ENCODE peak calls at places on chromosomes 1 and 21, in seven cellular contexts. T is heart right ventricle, Y is GM12865, W is sigmoid colon, I is fibroblast of lung, R is foreskin fibroblast, S is astrocyte of the spinal cord. F is an unnamed sample.

GRCh38 chr1:234620786-234621468 is 10.9 kb upstream of the IRF2BP2 start:
- DNase-seq in T (no peak), Y (no peak), W (no peak), I (no peak), R (no peak), S (no peak), F (no peak)

GRCh38 chr1:221331263-221332183 is 410.4 kb downstream of the DUSP10 start:
- DNase-seq in T (no peak), Y (no peak), W (no peak), I (no peak), R (no peak), S (no peak), F (no peak)

GRCh38 chr1:155131285-155131684 is 3.6 kb downstream of the EFNA1 start:
- DNase-seq in T (peak), Y (no peak), W (peak), I (no peak), R (no peak), S (no peak), F (no peak)

GRCh38 chr21:25107708-25108107 is 499.6 kb downstream of the MRPL39 start:
- DNase-seq in T (no peak), Y (no peak), W (no peak), I (peak), R (peak), S (peak), F (peak)

GRCh38 chr1:157292809-157293564 is 154.8 kb upstream of the ETV3 start:
- DNase-seq in T (no peak), Y (no peak), W (no peak), I (no peak), R (no peak), S (no peak), F (no peak)

GRCh38 chr1:65421341-65422174 is 1.1 kb downstream of the LEPR start:
- DNase-seq in T (no peak), Y (peak), W (no peak), I (no peak), R (no peak), S (no peak), F (no peak)

GRCh38 chr21:25985990-25986389 is 184.6 kb downstream of the APP start:
- DNase-seq in T (no peak), Y (no peak), W (no peak), I (no peak), R (no peak), S (no peak), F (no peak)

GRCh38 chr1:169631249-169631648 is 1.3 kb upstream of the SELP start:
- DNase-seq in T (no peak), Y (no peak), W (no peak), I (no peak), R (no peak), S (no peak), F (no peak)

GRCh38 chr1:177586429-177586828 is 383.4 kb downstream of the SEC16B start:
- DNase-seq in T (no peak), Y (no peak), W (no peak), I (peak), R (peak), S (peak), F (peak)

GRCh38 chr1:110880708-110881374 is 7.9 kb downstream of the CD53 start:
- DNase-seq in T (no peak), Y (peak), W (no peak), I (no peak), R (no peak), S (no peak), F (no peak)

GRCh38 chr1:212290608-212291007 is 5.4 kb downstream of the PPP2R5A start:
- DNase-seq in T (no peak), Y (no peak), W (no peak), I (no peak), R (no peak), S (no peak), F (no peak)

GRCh38 chr1:13799502-13800283 is 99.7 kb downstream of the PRDM2 start:
- DNase-seq in T (no peak), Y (no peak), W (no peak), I (no peak), R (no peak), S (no peak), F (no peak)

GRCh38 chr1:22053861-22054770 is 1.6 kb downstream of the CDC42 start:
- DNase-seq in T (no peak), Y (peak), W (no peak), I (no peak), R (no peak), S (no peak), F (peak)

GRCh38 chr1:216793303-216793702 is 70.1 kb upstream of the ESRRG start:
- DNase-seq in T (no peak), Y (peak), W (no peak), I (no peak), R (no peak), S (no peak), F (no peak)

GRCh38 chr1:98556521-98557158 is 104.9 kb upstream of the SNX7 start:
- DNase-seq in T (no peak), Y (peak), W (no peak), I (peak), R (no peak), S (peak), F (peak)

GRCh38 chr1:20496241-20496661 is 10.2 kb upstream of the CAMK2N1 start:
- DNase-seq in T (no peak), Y (peak), W (no peak), I (no peak), R (peak), S (peak), F (peak)

GRCh38 chr1:20499105-20499504 is 8.8 kb downstream of the MUL1 start:
- DNase-seq in T (no peak), Y (no peak), W (no peak), I (no peak), R (no peak), S (no peak), F (no peak)

GRCh38 chr1:20500716-20501115 is 7.2 kb downstream of the MUL1 start:
- DNase-seq in T (no peak), Y (no peak), W (no peak), I (no peak), R (no peak), S (no peak), F (no peak)

GRCh38 chr1:20498116-20498515 is 9.8 kb downstream of the MUL1 start:
- DNase-seq in T (no peak), Y (no peak), W (no peak), I (no peak), R (no peak), S (no peak), F (no peak)

DNA sequence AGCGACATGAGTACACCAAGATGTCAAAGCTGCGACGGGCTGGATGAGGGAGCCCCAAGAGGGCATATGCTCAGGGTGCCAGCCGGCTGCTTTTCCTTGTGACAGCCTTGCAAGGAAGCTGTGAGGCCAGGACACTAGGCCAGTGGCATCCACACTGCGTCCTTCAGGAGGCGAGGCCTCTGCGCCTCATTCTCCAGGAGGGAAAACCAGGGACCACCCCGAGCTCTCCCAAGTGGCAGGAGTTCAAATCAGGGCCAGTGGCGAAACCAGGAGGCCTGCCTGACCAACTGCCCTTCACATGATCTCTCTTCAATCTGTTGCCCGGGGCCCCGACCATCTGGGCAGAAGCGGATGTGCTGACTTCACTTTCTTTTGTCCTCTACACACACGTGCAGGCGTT is 8.2 kb downstream of the MUL1 start:
- DNase-seq in T (no peak), Y (no peak), W (no peak), I (no peak), R (no peak), S (no peak), F (no peak)
- TF ChIP-seq CTCF in T (no peak), Y (no peak), W (no peak), I (no peak), R (no peak), S (no peak), F (no peak)

DNA sequence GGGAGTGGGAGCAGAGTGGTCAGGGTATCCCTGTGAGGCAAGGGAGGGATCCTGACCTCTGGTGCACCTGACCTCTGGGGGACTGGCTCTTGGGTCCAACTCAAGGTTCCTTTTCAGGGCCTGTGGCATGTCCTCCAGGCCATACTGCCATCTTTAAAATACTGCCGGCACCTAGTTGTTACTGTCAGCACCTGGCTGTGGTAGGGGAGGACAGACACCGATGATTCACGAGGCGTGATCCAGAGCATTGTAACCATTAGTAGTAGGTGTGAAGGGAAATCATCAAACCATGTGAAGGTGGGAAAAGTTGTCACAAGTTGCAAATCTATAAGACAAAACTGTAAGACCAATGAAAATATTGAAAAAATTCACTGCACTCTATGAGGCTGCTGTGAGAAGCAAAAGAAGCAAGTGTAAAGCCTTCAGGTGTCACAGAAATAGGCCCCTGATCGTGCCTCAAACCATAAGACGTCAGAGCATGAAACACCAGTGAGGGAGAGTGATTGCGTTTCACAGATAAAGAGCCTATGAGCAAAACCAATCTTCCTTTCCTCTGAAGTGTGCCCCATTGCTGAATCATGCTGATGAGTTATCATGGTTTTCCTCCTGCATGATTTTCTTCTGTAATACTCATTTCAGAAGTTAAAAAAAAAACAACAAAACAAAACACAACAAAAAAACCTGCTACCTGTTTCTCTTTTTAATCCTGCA is 55.3 kb downstream of the CDC7 start:
- DNase-seq in T (no peak), Y (peak), W (no peak), I (peak), R (peak), S (peak), F (peak)
- H3K4me3 ChIP-seq in T (no peak), Y (no peak), W (no peak), I (no peak), R (no peak), S (no peak), F (no peak)

DNA sequence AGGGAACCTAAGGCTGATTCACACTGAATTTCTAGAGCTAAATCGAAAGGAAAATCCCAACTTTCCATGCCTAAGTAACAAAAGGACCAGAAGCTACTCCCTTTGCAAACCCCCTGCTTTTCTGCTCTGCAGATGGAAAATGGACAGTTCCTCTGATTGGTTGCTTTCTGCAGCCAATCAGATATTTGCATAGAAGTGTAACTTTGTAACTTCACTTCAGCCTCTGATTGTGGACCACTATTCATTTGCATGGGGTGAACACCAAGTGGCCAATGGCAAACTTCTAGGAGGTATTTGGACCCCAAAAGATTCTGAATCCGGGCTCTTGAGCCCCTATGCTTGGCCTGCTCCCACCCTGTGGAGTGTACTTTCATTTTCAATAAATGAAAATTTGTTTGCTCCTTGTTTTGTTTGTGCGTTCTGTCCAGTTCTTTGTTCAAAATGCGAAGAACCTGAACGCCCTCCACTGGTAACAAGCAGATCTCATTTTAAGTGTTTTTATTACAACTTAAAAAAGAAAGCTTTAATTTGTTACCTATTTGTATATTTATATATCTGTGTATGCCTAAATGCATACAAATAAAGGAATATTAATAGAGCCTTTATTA is 6.4 kb upstream of the GSTM4 start:
- DNase-seq in T (no peak), Y (peak), W (no peak), I (peak), R (no peak), S (peak), F (peak)
- TF ChIP-seq CTCF in T (peak), Y (peak), W (no peak), I (peak), R (peak), S (peak), F (peak)

GRCh38 chr1:94535879-94536278 is 5.7 kb downstream of the F3 start:
- DNase-seq in T (no peak), Y (no peak), W (no peak), I (no peak), R (no peak), S (no peak), F (no peak)

GRCh38 chr1:94540440-94541174 is 952 bp downstream of the F3 start:
- DNase-seq in T (no peak), Y (no peak), W (no peak), I (no peak), R (no peak), S (peak), F (no peak)

GRCh38 chr1:94539496-94539895 is 2.1 kb downstream of the F3 start:
- DNase-seq in T (no peak), Y (no peak), W (no peak), I (no peak), R (no peak), S (peak), F (peak)

GRCh38 chr1:94538243-94538827 is 3.2 kb downstream of the F3 start:
- DNase-seq in T (no peak), Y (no peak), W (no peak), I (no peak), R (no peak), S (peak), F (no peak)

DNA sequence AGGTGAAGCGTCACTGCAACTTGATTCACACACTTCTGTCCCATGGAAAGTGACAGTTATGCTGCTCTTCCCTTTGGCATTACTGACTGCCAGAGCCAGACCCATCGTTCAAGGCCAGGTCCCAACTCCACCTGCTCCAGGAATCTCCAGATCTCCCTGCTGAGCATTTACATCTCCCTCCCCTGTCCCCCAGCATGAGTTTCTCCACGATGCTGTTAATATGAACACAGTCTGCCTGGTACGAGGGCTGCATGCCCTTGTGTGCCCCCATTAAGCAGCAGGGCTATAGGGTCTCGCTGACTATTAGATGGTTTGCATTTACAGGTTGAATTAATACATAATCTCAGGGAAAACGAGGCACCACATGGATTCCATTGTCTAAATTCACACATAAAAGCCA is 4.3 kb downstream of the F3 start:
- DNase-seq in T (no peak), Y (no peak), W (no peak), I (no peak), R (no peak), S (no peak), F (no peak)
- H3K4me3 ChIP-seq in T (peak), Y (no peak), W (no peak), I (peak), R (no peak), S (no peak), F (no peak)